ENCODE peak calls at places on chromosome 7, in five cellular contexts. One of them, this sample, is unnamed.

GRCh38 chr7:105678811-105679495 is 97.7 kb upstream of the EFCAB10 start:
- DNase-seq in H1: no peak
- DNase-seq in K562: peak
- DNase-seq in HepG2: no peak
- DNase-seq in GM12878: no peak
- DNase-seq in this sample: no peak

GRCh38 chr7:27168265-27168947 is 3.1 kb upstream of the HOXA9 start:
- DNase-seq in HepG2: no peak
- DNase-seq in K562: no peak
- DNase-seq in H1: no peak
- DNase-seq in GM12878: no peak
- DNase-seq in this sample: no peak

GRCh38 chr7:132161231-132161915 is 414.9 kb downstream of the PLXNA4 start:
- DNase-seq in HepG2: no peak
- DNase-seq in GM12878: no peak
- DNase-seq in K562: no peak
- DNase-seq in H1: no peak
- DNase-seq in this sample: no peak

GRCh38 chr7:159146084-159146858 is 1.6 kb upstream of the VIPR2 start:
- DNase-seq in H1: no peak
- DNase-seq in HepG2: no peak
- DNase-seq in GM12878: no peak
- DNase-seq in K562: no peak
- DNase-seq in this sample: no peak

GRCh38 chr7:47405286-47405904 is 176.5 kb downstream of the TNS3 start:
- DNase-seq in HepG2: no peak
- DNase-seq in H1: no peak
- DNase-seq in K562: no peak
- DNase-seq in GM12878: no peak
- DNase-seq in this sample: no peak

GRCh38 chr7:64876792-64877713 is 26.0 kb upstream of the ZNF273 start:
- DNase-seq in K562: peak
- DNase-seq in HepG2: no peak
- DNase-seq in H1: peak
- DNase-seq in GM12878: no peak
- DNase-seq in this sample: no peak

GRCh38 chr7:27921081-27921836 is 181.3 kb downstream of the TAX1BP1 start:
- DNase-seq in GM12878: peak
- DNase-seq in K562: peak
- DNase-seq in H1: no peak
- DNase-seq in HepG2: peak
- DNase-seq in this sample: peak

GRCh38 chr7:85065306-85065705 is 121.5 kb downstream of the SEMA3D start:
- DNase-seq in H1: no peak
- DNase-seq in K562: no peak
- DNase-seq in GM12878: no peak
- DNase-seq in HepG2: no peak
- DNase-seq in this sample: no peak

GRCh38 chr7:27585781-27586447 is 76.8 kb downstream of the HIBADH start:
- DNase-seq in HepG2: no peak
- DNase-seq in GM12878: no peak
- DNase-seq in K562: no peak
- DNase-seq in H1: no peak
- DNase-seq in this sample: no peak

GRCh38 chr7:107002804-107003137 is 41.7 kb upstream of the PRKAR2B start:
- DNase-seq in HepG2: no peak
- DNase-seq in H1: no peak
- DNase-seq in GM12878: no peak
- DNase-seq in K562: no peak
- DNase-seq in this sample: no peak

GRCh38 chr7:137694405-137694804 is 152.4 kb downstream of the DGKI start:
- DNase-seq in GM12878: peak
- DNase-seq in HepG2: no peak
- DNase-seq in K562: no peak
- DNase-seq in H1: no peak
- DNase-seq in this sample: no peak

GRCh38 chr7:10507032-10507431 is 466.6 kb upstream of the PHF14 start:
- DNase-seq in K562: no peak
- DNase-seq in GM12878: no peak
- DNase-seq in H1: no peak
- DNase-seq in HepG2: no peak
- DNase-seq in this sample: no peak

GRCh38 chr7:41052736-41053135 is 650.2 kb downstream of the INHBA start:
- DNase-seq in H1: peak
- DNase-seq in HepG2: no peak
- DNase-seq in K562: no peak
- DNase-seq in GM12878: no peak
- DNase-seq in this sample: no peak

GRCh38 chr7:22578048-22578770 is 78.2 kb upstream of the STEAP1B start:
- DNase-seq in GM12878: no peak
- DNase-seq in H1: no peak
- DNase-seq in HepG2: no peak
- DNase-seq in K562: no peak
- DNase-seq in this sample: no peak

GRCh38 chr7:1437155-1437880 is 22.0 kb downstream of the MICALL2 start:
- DNase-seq in HepG2: no peak
- DNase-seq in H1: no peak
- DNase-seq in K562: no peak
- DNase-seq in GM12878: no peak
- DNase-seq in this sample: no peak

GRCh38 chr7:16926283-16926682 is 44.5 kb upstream of the AGR3 start:
- DNase-seq in GM12878: no peak
- DNase-seq in HepG2: peak
- DNase-seq in K562: no peak
- DNase-seq in H1: no peak
- DNase-seq in this sample: peak

GRCh38 chr7:41630741-41631140 is 72.1 kb downstream of the INHBA start:
- DNase-seq in HepG2: no peak
- DNase-seq in GM12878: peak
- DNase-seq in H1: no peak
- DNase-seq in K562: no peak
- DNase-seq in this sample: no peak

GRCh38 chr7:1889556-1890181 is 219.6 kb downstream of the ELFN1 start:
- DNase-seq in HepG2: no peak
- DNase-seq in H1: no peak
- DNase-seq in K562: no peak
- DNase-seq in GM12878: no peak
- DNase-seq in this sample: no peak

GRCh38 chr7:16671811-16672210 is 25.8 kb downstream of the BZW2 start:
- DNase-seq in H1: no peak
- DNase-seq in GM12878: no peak
- DNase-seq in K562: no peak
- DNase-seq in HepG2: no peak
- DNase-seq in this sample: no peak

GRCh38 chr7:118153551-118154177 is 30.3 kb upstream of the LSM8 start:
- DNase-seq in GM12878: no peak
- DNase-seq in H1: no peak
- DNase-seq in HepG2: peak
- DNase-seq in K562: peak
- DNase-seq in this sample: peak

GRCh38 chr7:101645951-101646350 is 16.9 kb upstream of the MYL10 start:
- DNase-seq in H1: no peak
- DNase-seq in HepG2: no peak
- DNase-seq in GM12878: no peak
- DNase-seq in K562: peak
- DNase-seq in this sample: no peak

GRCh38 chr7:30851651-30852359 is 59.8 kb upstream of the AQP1 start:
- DNase-seq in H1: no peak
- DNase-seq in K562: no peak
- DNase-seq in GM12878: no peak
- DNase-seq in HepG2: no peak
- DNase-seq in this sample: no peak

GRCh38 chr7:108448777-108449576 is 7.3 kb downstream of the NRCAM start:
- DNase-seq in H1: no peak
- DNase-seq in GM12878: no peak
- DNase-seq in K562: no peak
- DNase-seq in HepG2: no peak
- DNase-seq in this sample: no peak

GRCh38 chr7:45687721-45688120 is 113.6 kb downstream of the ADCY1 start:
- DNase-seq in GM12878: no peak
- DNase-seq in HepG2: no peak
- DNase-seq in K562: no peak
- DNase-seq in H1: peak
- DNase-seq in this sample: no peak

GRCh38 chr7:50265968-50266694 is 38.4 kb upstream of the IKZF1 start:
- DNase-seq in HepG2: no peak
- DNase-seq in K562: no peak
- DNase-seq in H1: no peak
- DNase-seq in GM12878: no peak
- DNase-seq in this sample: no peak

GRCh38 chr7:95867309-95867708 is 95.0 kb downstream of the DYNC1I1 start:
- DNase-seq in K562: no peak
- DNase-seq in H1: no peak
- DNase-seq in HepG2: no peak
- DNase-seq in GM12878: no peak
- DNase-seq in this sample: no peak

GRCh38 chr7:43234073-43234472 is 121.6 kb downstream of the HECW1 start:
- DNase-seq in GM12878: no peak
- DNase-seq in H1: no peak
- DNase-seq in HepG2: no peak
- DNase-seq in K562: no peak
- DNase-seq in this sample: no peak

GRCh38 chr7:116805100-116805544 is 57.3 kb upstream of the CAPZA2 start:
- DNase-seq in K562: no peak
- DNase-seq in HepG2: peak
- DNase-seq in GM12878: no peak
- DNase-seq in H1: no peak
- DNase-seq in this sample: no peak

GRCh38 chr7:131219277-131220041 is 108.2 kb upstream of the MKLN1 start:
- DNase-seq in K562: no peak
- DNase-seq in H1: no peak
- DNase-seq in GM12878: no peak
- DNase-seq in HepG2: peak
- DNase-seq in this sample: no peak

GRCh38 chr7:106015586-106016218 is 52.6 kb downstream of the CDHR3 start:
- DNase-seq in K562: peak
- DNase-seq in GM12878: no peak
- DNase-seq in H1: no peak
- DNase-seq in HepG2: no peak
- DNase-seq in this sample: no peak

GRCh38 chr7:208128-208673 is 15.8 kb downstream of the FAM20C start:
- DNase-seq in GM12878: no peak
- DNase-seq in K562: no peak
- DNase-seq in HepG2: no peak
- DNase-seq in H1: no peak
- DNase-seq in this sample: no peak

DNA sequence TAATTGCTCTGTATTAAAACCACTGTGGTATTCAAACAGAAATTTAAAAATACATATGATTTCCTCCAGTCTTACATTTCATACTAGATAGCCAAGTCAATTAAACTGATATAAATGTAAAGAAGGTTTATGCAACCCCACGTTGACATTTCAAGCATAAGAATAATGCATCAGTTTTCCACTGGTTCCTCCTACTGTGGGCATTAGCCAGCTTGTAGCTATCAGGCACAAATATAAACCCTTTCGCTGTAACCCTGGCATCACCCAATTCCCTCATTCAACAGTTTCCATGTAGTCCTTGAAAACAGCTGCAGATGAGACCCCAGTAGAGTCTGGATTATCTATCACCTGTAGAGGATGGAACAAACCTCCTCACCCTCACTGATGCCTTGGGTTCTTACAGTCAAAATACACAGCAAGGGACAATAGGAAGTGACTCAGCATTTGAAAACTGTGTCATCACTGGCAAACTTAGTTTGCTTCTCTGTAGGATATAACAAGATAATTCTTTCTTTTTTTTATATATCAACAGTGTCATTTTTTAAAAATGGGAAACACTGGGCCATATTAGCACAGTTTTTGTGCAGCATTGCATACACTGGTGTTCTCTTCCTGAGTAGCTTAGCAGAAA is 113.0 kb downstream of the PDE1C start:
- DNase-seq in GM12878: no peak
- DNase-seq in H1: no peak
- DNase-seq in HepG2: no peak
- DNase-seq in K562: no peak
- DNase-seq in this sample: no peak
- TF ChIP-seq SRF in GM12878: no peak
- TF ChIP-seq SRF in H1: no peak
- TF ChIP-seq SRF in HepG2: no peak
- TF ChIP-seq SRF in K562: no peak
- TF ChIP-seq SRF in this sample: no peak

GRCh38 chr7:121032645-121033460 is 44.3 kb downstream of the CPED1 start:
- DNase-seq in HepG2: no peak
- DNase-seq in K562: peak
- DNase-seq in GM12878: no peak
- DNase-seq in H1: no peak
- DNase-seq in this sample: no peak
- TF ChIP-seq SRF in HepG2: no peak
- TF ChIP-seq SRF in K562: no peak
- TF ChIP-seq SRF in GM12878: no peak
- TF ChIP-seq SRF in H1: no peak
- TF ChIP-seq SRF in this sample: no peak

DNA sequence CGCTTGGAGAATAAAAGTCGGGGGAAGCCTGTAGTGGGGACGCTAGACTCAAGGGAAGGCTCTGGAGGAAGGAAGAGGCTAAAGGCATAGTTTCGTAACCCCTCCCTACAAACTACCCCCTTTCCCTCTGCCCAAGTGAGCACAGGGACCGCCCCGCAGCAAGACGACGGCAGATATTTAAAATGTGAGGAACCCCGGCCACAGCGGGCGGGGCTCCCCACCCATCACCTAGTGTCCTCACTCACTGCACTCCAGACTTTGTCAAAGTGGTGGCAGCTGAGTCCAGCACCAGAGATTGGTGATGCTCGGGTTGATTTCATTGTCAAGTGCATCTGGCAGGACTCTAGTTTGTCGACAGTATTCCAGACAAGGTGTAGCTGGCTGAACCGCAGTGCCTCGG is 69.0 kb downstream of the PRKAG2 start:
- DNase-seq in H1: no peak
- DNase-seq in HepG2: no peak
- DNase-seq in K562: no peak
- DNase-seq in GM12878: no peak
- DNase-seq in this sample: no peak
- TF ChIP-seq SRF in H1: no peak
- TF ChIP-seq SRF in HepG2: no peak
- TF ChIP-seq SRF in K562: no peak
- TF ChIP-seq SRF in GM12878: no peak
- TF ChIP-seq SRF in this sample: no peak

DNA sequence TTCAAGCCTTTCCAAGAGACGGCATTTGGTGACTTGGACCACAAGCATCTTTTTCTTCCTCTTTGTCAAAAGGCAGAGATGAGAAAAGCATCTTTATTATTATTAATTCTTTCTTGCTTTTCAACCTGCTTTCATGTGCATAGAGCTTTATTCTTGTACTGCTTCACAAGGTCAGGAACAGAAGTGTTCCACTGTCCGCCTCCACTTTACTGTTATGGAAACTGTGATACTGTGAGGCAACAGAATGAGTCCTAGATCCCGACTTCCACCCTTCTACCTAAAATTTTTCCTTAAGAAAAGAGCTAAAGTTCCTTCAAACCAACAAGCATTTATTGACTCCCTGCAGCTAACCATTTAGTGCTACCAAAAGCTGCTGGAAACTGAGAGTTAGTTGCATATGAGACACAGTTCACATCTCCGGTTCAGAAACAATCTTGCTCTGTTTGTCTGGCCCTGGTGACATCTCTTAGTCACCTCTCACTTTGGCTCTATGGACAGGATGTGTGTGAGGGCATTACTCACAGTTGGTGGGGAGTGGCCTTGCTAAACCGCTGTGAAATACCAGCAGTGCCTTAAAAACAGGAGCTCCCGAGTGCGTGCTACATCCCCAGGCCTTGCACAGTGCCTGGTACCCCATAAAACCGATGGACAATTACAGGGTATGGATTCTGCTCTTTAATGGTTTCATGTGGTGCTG is 77.1 kb upstream of the TRIL start:
- DNase-seq in K562: no peak
- DNase-seq in H1: no peak
- DNase-seq in GM12878: no peak
- DNase-seq in HepG2: peak
- DNase-seq in this sample: peak
- TF ChIP-seq SRF in K562: no peak
- TF ChIP-seq SRF in H1: no peak
- TF ChIP-seq SRF in GM12878: no peak
- TF ChIP-seq SRF in HepG2: no peak
- TF ChIP-seq SRF in this sample: no peak

This sample was measured in HCT116.